ENCODE peak calls at places on chromosomes 16 and 17, in five cellular contexts. One of them, this sample, is unnamed.

GRCh38 chr17:31371511-31372097 is 19.9 kb upstream of the RAB11FIP4 start:
- DNase-seq in substantia nigra: no peak
- DNase-seq in mucosa of descending colon: no peak
- DNase-seq in fibroblast of pulmonary artery: peak
- DNase-seq in RPMI7951: peak
- DNase-seq in this sample: no peak

GRCh38 chr17:4786111-4786491 is at the start of gene VMO1:
- DNase-seq in substantia nigra: no peak
- DNase-seq in fibroblast of pulmonary artery: no peak
- DNase-seq in RPMI7951: peak
- DNase-seq in mucosa of descending colon: peak
- DNase-seq in this sample: no peak

GRCh38 chr17:80857721-80858171 is 133.9 kb upstream of the CHMP6 start:
- DNase-seq in substantia nigra: no peak
- DNase-seq in RPMI7951: no peak
- DNase-seq in fibroblast of pulmonary artery: no peak
- DNase-seq in mucosa of descending colon: peak
- DNase-seq in this sample: no peak

GRCh38 chr17:53909802-53910201 is 87.1 kb downstream of the KIF2B start:
- DNase-seq in substantia nigra: no peak
- DNase-seq in RPMI7951: no peak
- DNase-seq in fibroblast of pulmonary artery: no peak
- DNase-seq in mucosa of descending colon: no peak
- DNase-seq in this sample: no peak

GRCh38 chr17:14125518-14126125 is 56.3 kb downstream of the COX10 start:
- DNase-seq in mucosa of descending colon: no peak
- DNase-seq in substantia nigra: no peak
- DNase-seq in fibroblast of pulmonary artery: no peak
- DNase-seq in RPMI7951: peak
- DNase-seq in this sample: no peak

GRCh38 chr17:78759203-78759968 is 22.7 kb downstream of the CYTH1 start:
- DNase-seq in fibroblast of pulmonary artery: peak
- DNase-seq in substantia nigra: no peak
- DNase-seq in mucosa of descending colon: peak
- DNase-seq in RPMI7951: peak
- DNase-seq in this sample: no peak

GRCh38 chr16:61263400-61263799 is 772.8 kb downstream of the CDH8 start:
- DNase-seq in fibroblast of pulmonary artery: no peak
- DNase-seq in RPMI7951: no peak
- DNase-seq in substantia nigra: no peak
- DNase-seq in mucosa of descending colon: no peak
- DNase-seq in this sample: no peak

GRCh38 chr17:21394265-21394664 is 18.1 kb downstream of the KCNJ12 start:
- DNase-seq in fibroblast of pulmonary artery: no peak
- DNase-seq in substantia nigra: no peak
- DNase-seq in RPMI7951: no peak
- DNase-seq in mucosa of descending colon: no peak
- DNase-seq in this sample: no peak

GRCh38 chr17:82245144-82246039 is 16.6 kb downstream of the SLC16A3 start:
- DNase-seq in substantia nigra: no peak
- DNase-seq in RPMI7951: no peak
- DNase-seq in mucosa of descending colon: peak
- DNase-seq in fibroblast of pulmonary artery: no peak
- DNase-seq in this sample: no peak

GRCh38 chr17:5203908-5204294 is 12.2 kb upstream of the ZNF594 start:
- DNase-seq in mucosa of descending colon: no peak
- DNase-seq in substantia nigra: no peak
- DNase-seq in fibroblast of pulmonary artery: peak
- DNase-seq in RPMI7951: peak
- DNase-seq in this sample: no peak

GRCh38 chr17:35529868-35530267 is 7.6 kb downstream of the SLFN12L start:
- DNase-seq in fibroblast of pulmonary artery: no peak
- DNase-seq in mucosa of descending colon: no peak
- DNase-seq in substantia nigra: no peak
- DNase-seq in RPMI7951: no peak
- DNase-seq in this sample: no peak

GRCh38 chr16:88931373-88931900 is 45.6 kb downstream of the CBFA2T3 start:
- DNase-seq in RPMI7951: no peak
- DNase-seq in mucosa of descending colon: no peak
- DNase-seq in fibroblast of pulmonary artery: no peak
- DNase-seq in substantia nigra: no peak
- DNase-seq in this sample: no peak

GRCh38 chr16:75580-76501 is 2.2 kb upstream of the MPG start:
- DNase-seq in RPMI7951: peak
- DNase-seq in substantia nigra: no peak
- DNase-seq in fibroblast of pulmonary artery: peak
- DNase-seq in mucosa of descending colon: peak
- DNase-seq in this sample: no peak

GRCh38 chr17:69317625-69318024 is 9.3 kb downstream of the ABCA5 start:
- DNase-seq in mucosa of descending colon: no peak
- DNase-seq in fibroblast of pulmonary artery: no peak
- DNase-seq in RPMI7951: no peak
- DNase-seq in substantia nigra: no peak
- DNase-seq in this sample: no peak

GRCh38 chr17:42845918-42846593 is 1.7 kb downstream of the AOC2 start:
- DNase-seq in mucosa of descending colon: no peak
- DNase-seq in fibroblast of pulmonary artery: no peak
- DNase-seq in RPMI7951: peak
- DNase-seq in substantia nigra: no peak
- DNase-seq in this sample: no peak

GRCh38 chr16:49439676-49440075 is 66.1 kb downstream of the C16orf78 start:
- DNase-seq in mucosa of descending colon: no peak
- DNase-seq in fibroblast of pulmonary artery: no peak
- DNase-seq in substantia nigra: no peak
- DNase-seq in RPMI7951: no peak
- DNase-seq in this sample: no peak

GRCh38 chr17:3695723-3696411 is at the start of gene P2RX5:
- DNase-seq in fibroblast of pulmonary artery: no peak
- DNase-seq in RPMI7951: no peak
- DNase-seq in substantia nigra: no peak
- DNase-seq in mucosa of descending colon: peak
- DNase-seq in this sample: no peak